ENCODE peak calls at places on chromosomes 16 and 17, in four cellular contexts. One of them, this sample, is unnamed.

GRCh38 chr17:71118039-71118438 is 948.7 kb downstream of the KCNJ2 start:
- DNase-seq in NCI-H460: no peak
- DNase-seq in activated T-helper 1 cell treated with anti-CD3 and anti-CD28 coated beads, Interleukin-2, amount 50 U/mL, for 16 hours: no peak
- DNase-seq in NCI-H2029 treated with DMSO at 0.1 percent for 48 hours: peak
- DNase-seq in this sample: peak

GRCh38 chr17:82786427-82786826 is 34.6 kb downstream of the TBCD start:
- DNase-seq in activated T-helper 1 cell treated with anti-CD3 and anti-CD28 coated beads, Interleukin-2, amount 50 U/mL, for 16 hours: no peak
- DNase-seq in NCI-H460: no peak
- DNase-seq in NCI-H2029 treated with DMSO at 0.1 percent for 48 hours: no peak
- DNase-seq in this sample: no peak

GRCh38 chr16:57667526-57668258 is 414 bp upstream of the ADGRG3 start:
- DNase-seq in NCI-H2029 treated with DMSO at 0.1 percent for 48 hours: no peak
- DNase-seq in NCI-H460: peak
- DNase-seq in activated T-helper 1 cell treated with anti-CD3 and anti-CD28 coated beads, Interleukin-2, amount 50 U/mL, for 16 hours: no peak
- DNase-seq in this sample: no peak

GRCh38 chr16:67963325-67964321 is 4.8 kb downstream of the SLC12A4 start:
- DNase-seq in activated T-helper 1 cell treated with anti-CD3 and anti-CD28 coated beads, Interleukin-2, amount 50 U/mL, for 16 hours: no peak
- DNase-seq in NCI-H2029 treated with DMSO at 0.1 percent for 48 hours: no peak
- DNase-seq in NCI-H460: no peak
- DNase-seq in this sample: no peak

GRCh38 chr16:19505600-19506303 is 16.1 kb downstream of the GDE1 start:
- DNase-seq in NCI-H2029 treated with DMSO at 0.1 percent for 48 hours: peak
- DNase-seq in activated T-helper 1 cell treated with anti-CD3 and anti-CD28 coated beads, Interleukin-2, amount 50 U/mL, for 16 hours: no peak
- DNase-seq in NCI-H460: no peak
- DNase-seq in this sample: no peak

GRCh38 chr16:84115919-84116719 is 623 bp downstream of the MBTPS1 start:
- DNase-seq in activated T-helper 1 cell treated with anti-CD3 and anti-CD28 coated beads, Interleukin-2, amount 50 U/mL, for 16 hours: no peak
- DNase-seq in NCI-H2029 treated with DMSO at 0.1 percent for 48 hours: no peak
- DNase-seq in NCI-H460: no peak
- DNase-seq in this sample: peak

GRCh38 chr16:66970775-66971725 is 10.0 kb downstream of the CES3 start:
- DNase-seq in activated T-helper 1 cell treated with anti-CD3 and anti-CD28 coated beads, Interleukin-2, amount 50 U/mL, for 16 hours: no peak
- DNase-seq in NCI-H2029 treated with DMSO at 0.1 percent for 48 hours: no peak
- DNase-seq in NCI-H460: no peak
- DNase-seq in this sample: no peak

GRCh38 chr16:81158964-81159363 is 62.8 kb upstream of the GCSH start:
- DNase-seq in activated T-helper 1 cell treated with anti-CD3 and anti-CD28 coated beads, Interleukin-2, amount 50 U/mL, for 16 hours: no peak
- DNase-seq in NCI-H460: no peak
- DNase-seq in NCI-H2029 treated with DMSO at 0.1 percent for 48 hours: no peak
- DNase-seq in this sample: no peak

GRCh38 chr17:67491009-67491677 is 114.1 kb downstream of the PITPNC1 start:
- DNase-seq in NCI-H2029 treated with DMSO at 0.1 percent for 48 hours: no peak
- DNase-seq in activated T-helper 1 cell treated with anti-CD3 and anti-CD28 coated beads, Interleukin-2, amount 50 U/mL, for 16 hours: no peak
- DNase-seq in NCI-H460: peak
- DNase-seq in this sample: no peak